ENCODE peak calls at places on chromosomes 4 and X, in five cellular contexts. W is IMR-90, Y is AG04450, X is brain microvascular endothelial cell, O is RWPE2. F is an unnamed sample.

GRCh38 chr4:82560853-82561744 is 689 bp downstream of the TMEM150C start:
- DNase-seq in W (no peak), Y (no peak), X (no peak), O (no peak), F (no peak)

GRCh38 chr4:56424697-56425514 is 10.5 kb downstream of the PPAT start:
- DNase-seq in W (peak), Y (no peak), X (peak), O (no peak), F (no peak)

GRCh38 chrX:30795981-30796958 is 92.8 kb downstream of the TAB3 start:
- DNase-seq in W (no peak), Y (no peak), X (no peak), O (no peak), F (no peak)

GRCh38 chr4:74999714-75000309 is 66.9 kb downstream of the PARM1 start:
- DNase-seq in W (no peak), Y (no peak), X (no peak), O (no peak), F (no peak)

GRCh38 chr4:4881432-4881831 is 22.0 kb downstream of the MSX1 start:
- DNase-seq in W (no peak), Y (no peak), X (no peak), O (no peak), F (no peak)

GRCh38 chr4:13872145-13872544 is 244.6 kb upstream of the BOD1L1 start:
- DNase-seq in W (peak), Y (no peak), X (no peak), O (no peak), F (no peak)

GRCh38 chr4:60223098-60223497 is 977.0 kb upstream of the ADGRL3 start:
- DNase-seq in W (no peak), Y (no peak), X (no peak), O (no peak), F (no peak)

GRCh38 chr4:38565271-38566199 is 98.5 kb upstream of the KLF3 start:
- DNase-seq in W (peak), Y (peak), X (peak), O (peak), F (peak)

GRCh38 chrX:13939741-13940597 is 89.7 kb downstream of the GEMIN8 start:
- DNase-seq in W (no peak), Y (no peak), X (no peak), O (no peak), F (no peak)

GRCh38 chr4:123506311-123506685 is 109.7 kb downstream of the SPRY1 start:
- DNase-seq in W (no peak), Y (no peak), X (no peak), O (no peak), F (no peak)

DNA sequence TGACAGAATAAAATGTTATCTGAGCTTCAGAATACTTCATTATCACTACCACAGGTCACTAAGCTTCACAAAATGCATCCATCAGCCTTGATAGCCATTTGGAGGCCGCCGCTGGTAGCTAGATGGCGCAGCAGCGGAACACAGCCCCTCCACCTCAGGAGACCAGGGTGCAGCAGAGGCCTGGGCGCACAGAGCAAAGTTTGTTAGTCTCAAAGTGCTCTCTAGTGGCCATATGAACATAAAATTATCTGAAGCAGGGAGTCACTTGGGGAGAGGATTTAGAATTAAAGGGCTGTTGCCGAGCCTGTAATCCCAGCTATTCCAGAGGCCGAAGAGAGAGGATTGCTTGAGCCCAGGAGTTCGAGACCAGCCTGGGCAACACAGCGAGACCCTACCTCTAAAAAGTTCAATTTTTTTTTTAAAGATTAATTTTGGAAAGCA is 8.1 kb upstream of the DCTD start:
- DNase-seq in W (peak), Y (no peak), X (peak), O (no peak), F (no peak)
- H3K27ac ChIP-seq in W (no peak), Y (peak), X (no peak), O (no peak), F (no peak)

GRCh38 chr4:128454281-128455075 is 166.9 kb upstream of the PGRMC2 start:
- DNase-seq in W (peak), Y (peak), X (peak), O (peak), F (peak)
- H3K27ac ChIP-seq in W (peak), Y (peak), X (peak), O (no peak), F (no peak)

DNA sequence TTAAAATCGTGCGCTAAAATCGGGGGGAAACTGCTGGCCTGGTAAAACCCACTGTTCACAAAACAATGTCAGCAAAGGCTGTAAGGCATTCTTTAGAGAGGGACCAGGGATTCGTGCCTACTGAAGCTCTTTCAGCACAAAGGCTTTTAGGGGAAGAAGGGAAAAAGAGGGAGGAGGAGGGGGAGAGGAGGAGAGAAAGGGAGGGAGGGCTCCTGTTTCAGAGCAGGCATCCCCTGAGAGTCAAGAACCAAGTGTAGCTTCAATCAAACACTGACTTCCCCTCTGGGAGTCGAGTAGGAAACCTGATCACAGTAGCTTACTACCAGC is 9.5 kb downstream of the BCOR start:
- DNase-seq in W (no peak), Y (no peak), X (no peak), O (no peak), F (no peak)
- H3K27ac ChIP-seq in W (peak), Y (peak), X (no peak), O (no peak), F (no peak)

GRCh38 chr4:139770361-139770760 is 104.7 kb downstream of the MGST2 start:
- DNase-seq in W (no peak), Y (no peak), X (no peak), O (no peak), F (no peak)
- H3K27ac ChIP-seq in W (no peak), Y (no peak), X (no peak), O (no peak), F (no peak)

F was measured in keratinocyte.